ENCODE peak calls at places on chromosomes 16 and 17, in five cellular contexts. G is activated CD8-positive, alpha-beta T cell treated with anti-CD3 and anti-CD28 coated beads for 36 hours; I is prostate gland; C is heart right ventricle; L is cardiac muscle cell. H is an unnamed sample.

GRCh38 chr16:82899731-82900454 is 273.1 kb downstream of the CDH13 start:
- DNase-seq in G (no peak), C (no peak), I (no peak), L (no peak), H (no peak)

GRCh38 chr17:47286198-47286914 is 32.7 kb downstream of the ITGB3 start:
- DNase-seq in G (no peak), I (no peak), L (no peak), C (no peak), H (no peak)

GRCh38 chr17:74305865-74306654 is 20.0 kb upstream of the KIF19 start:
- DNase-seq in C (no peak), L (no peak), G (no peak), I (no peak), H (no peak)

GRCh38 chr16:12061336-12062055 is 85.0 kb downstream of the SNX29 start:
- DNase-seq in C (no peak), L (no peak), G (no peak), I (no peak), H (no peak)

GRCh38 chr17:60887607-60888028 is 210.0 kb downstream of the BCAS3 start:
- DNase-seq in G (no peak), C (no peak), L (no peak), I (no peak), H (no peak)

GRCh38 chr17:3963214-3964201 is 729 bp downstream of the ATP2A3 start:
- DNase-seq in I (no peak), C (no peak), L (peak), G (peak), H (no peak)

GRCh38 chr17:34721326-34721725 is 141.9 kb downstream of the TMEM132E start:
- DNase-seq in C (no peak), L (no peak), G (no peak), I (peak), H (no peak)

GRCh38 chr17:75689441-75689873 is 22.3 kb downstream of the SAP30BP start:
- DNase-seq in I (no peak), L (no peak), G (peak), C (no peak), H (no peak)

GRCh38 chr17:238071-238963 is 56.9 kb upstream of the DOC2B start:
- DNase-seq in L (no peak), I (no peak), C (no peak), G (no peak), H (no peak)

GRCh38 chr17:80942360-80943345 is 49.0 kb upstream of the CHMP6 start:
- DNase-seq in C (peak), L (no peak), G (no peak), I (peak), H (peak)

GRCh38 chr17:35765086-35765710 is 4.5 kb downstream of the C17orf50 start:
- DNase-seq in G (no peak), C (no peak), I (no peak), L (no peak), H (no peak)

GRCh38 chr17:36869856-36870617 is 67.2 kb upstream of the LHX1 start:
- DNase-seq in G (no peak), I (no peak), L (no peak), C (no peak), H (no peak)
- TF ChIP-seq CTCF in G (no peak), I (no peak), L (peak), C (no peak), H (no peak)

GRCh38 chr17:56945938-56946337 is 14.9 kb downstream of the COIL start:
- DNase-seq in G (no peak), C (no peak), I (no peak), L (no peak), H (no peak)

GRCh38 chr17:56948491-56948890 is 12.4 kb downstream of the COIL start:
- DNase-seq in G (no peak), I (no peak), C (no peak), L (no peak), H (no peak)

GRCh38 chr17:56947741-56948140 is 13.1 kb downstream of the COIL start:
- DNase-seq in G (no peak), C (no peak), I (no peak), L (no peak), H (no peak)

GRCh38 chr17:56939869-56940484 is 20.9 kb downstream of the COIL start:
- DNase-seq in G (no peak), L (peak), C (no peak), I (no peak), H (no peak)

DNA sequence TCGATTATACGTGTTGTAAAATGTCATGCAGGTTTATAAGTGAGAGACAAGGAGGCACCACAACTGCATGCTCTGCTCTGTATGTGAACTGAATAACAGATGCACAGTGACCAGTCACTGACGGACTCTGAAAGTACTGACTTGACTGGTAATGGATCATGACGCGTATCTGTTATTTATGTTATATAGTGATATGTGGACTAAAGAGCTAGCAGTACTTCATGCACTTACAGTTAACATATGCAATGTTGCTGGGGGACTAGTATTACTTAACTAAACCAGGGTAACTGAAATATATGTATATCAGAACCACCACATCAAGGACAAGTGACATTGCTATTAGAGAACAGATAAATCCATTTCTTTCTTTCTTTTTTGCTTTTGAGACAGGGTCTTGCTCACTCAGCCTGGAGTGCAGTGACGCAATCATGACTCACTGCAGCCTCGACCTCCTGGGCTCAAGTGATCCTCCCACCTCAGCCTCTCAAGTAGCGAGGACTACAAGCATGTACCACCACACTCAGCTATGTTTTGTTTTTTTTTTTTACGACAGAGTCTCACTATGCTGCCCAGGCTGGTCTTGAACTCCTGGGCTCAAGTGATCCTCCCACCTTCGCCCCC is 17.2 kb downstream of the COIL start:
- DNase-seq in G (peak), I (no peak), L (no peak), C (no peak), H (no peak)
- TF ChIP-seq CTCF in G (no peak), I (no peak), L (no peak), C (no peak), H (no peak)

DNA sequence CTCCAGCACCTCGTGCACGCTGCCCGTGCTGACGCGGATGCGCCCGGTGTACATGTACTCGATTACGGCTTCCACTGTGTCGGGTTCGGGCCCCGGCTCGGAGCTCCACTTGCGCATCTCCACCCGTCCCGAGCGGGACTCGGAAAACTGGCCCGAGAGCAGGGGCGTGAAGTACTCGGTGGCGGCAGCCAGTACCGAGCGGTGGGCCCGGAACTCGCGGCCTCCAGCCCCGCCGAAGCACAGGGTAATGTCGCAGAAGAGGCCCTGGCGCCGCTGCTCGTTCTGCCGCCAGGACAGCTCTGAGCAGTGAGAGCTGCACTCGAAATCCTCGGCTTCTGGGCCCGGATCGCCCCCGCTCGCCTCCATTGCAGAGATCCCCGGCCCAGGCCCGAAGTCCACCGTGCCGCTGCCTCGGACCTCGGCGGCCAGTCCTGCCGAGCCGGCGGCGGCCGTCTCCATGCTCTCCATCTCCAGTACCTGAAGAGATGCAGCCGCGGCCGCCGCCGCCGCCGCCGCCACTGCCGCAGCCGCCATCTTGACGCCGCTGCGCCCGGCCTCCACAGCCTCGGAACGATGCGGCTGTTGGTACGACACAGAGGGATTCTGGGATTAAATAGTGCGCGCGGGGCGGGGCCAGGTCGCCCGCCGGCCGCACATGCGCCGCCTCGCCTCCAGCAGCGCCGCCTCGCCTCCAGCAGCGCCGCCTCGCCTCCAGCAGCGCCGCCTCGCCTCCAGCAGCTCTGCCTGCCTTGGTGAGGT is at the start of gene KLHL11:
- DNase-seq in I (peak), L (peak), C (peak), G (peak), H (peak)
- TF ChIP-seq CTCF in I (peak), L (no peak), C (no peak), G (no peak), H (no peak)

GRCh38 chr16:48157794-48158193 is 2.0 kb upstream of the ABCC12 start:
- DNase-seq in L (no peak), C (no peak), I (no peak), G (peak), H (no peak)
- TF ChIP-seq CTCF in L (no peak), C (no peak), I (no peak), G (no peak), H (no peak)